ENCODE peak calls at places on chromosomes 13 and 19, in four cellular contexts. R is GM12878, G is K562, V is HepG2. H is an unnamed sample.

GRCh38 chr19:342801-343421 is 1.7 kb downstream of the MIER2 start:
- DNase-seq in R (peak), G (peak), V (no peak), H (peak)

GRCh38 chr19:11659612-11660011 is 62.3 kb downstream of the ZNF627 start:
- DNase-seq in R (no peak), G (peak), V (peak), H (peak)

GRCh38 chr13:25375727-25376358 is 4.1 kb downstream of the ATP8A2 start:
- DNase-seq in R (no peak), G (peak), V (peak), H (peak)

GRCh38 chr19:41409288-41409687 is 11.7 kb downstream of the BCKDHA start:
- DNase-seq in R (no peak), G (peak), V (peak), H (peak)

GRCh38 chr13:44170731-44171130 is 202.9 kb upstream of the SERP2 start:
- DNase-seq in R (no peak), G (no peak), V (no peak), H (no peak)

GRCh38 chr19:21709464-21709863 is 57.9 kb downstream of the ZNF100 start:
- DNase-seq in R (no peak), G (no peak), V (no peak), H (no peak)

GRCh38 chr13:33174491-33174890 is 111.1 kb downstream of the STARD13 start:
- DNase-seq in R (no peak), G (no peak), V (no peak), H (no peak)

GRCh38 chr19:48844472-48844871 is 8.2 kb upstream of the HSD17B14 start:
- DNase-seq in R (no peak), G (peak), V (peak), H (peak)

GRCh38 chr19:18287836-18288772 is 6.7 kb upstream of the JUND start:
- DNase-seq in R (no peak), G (no peak), V (no peak), H (no peak)

GRCh38 chr13:109795021-109795420 is 8.6 kb upstream of the IRS2 start:
- DNase-seq in R (no peak), G (no peak), V (no peak), H (no peak)
- TF ChIP-seq MYC in R (no peak), G (no peak), V (no peak), H (no peak)

GRCh38 chr13:108495686-108496363 is 133.6 kb upstream of the MYO16 start:
- DNase-seq in R (no peak), G (no peak), V (no peak), H (no peak)
- TF ChIP-seq MYC in R (no peak), G (no peak), V (no peak), H (no peak)

DNA sequence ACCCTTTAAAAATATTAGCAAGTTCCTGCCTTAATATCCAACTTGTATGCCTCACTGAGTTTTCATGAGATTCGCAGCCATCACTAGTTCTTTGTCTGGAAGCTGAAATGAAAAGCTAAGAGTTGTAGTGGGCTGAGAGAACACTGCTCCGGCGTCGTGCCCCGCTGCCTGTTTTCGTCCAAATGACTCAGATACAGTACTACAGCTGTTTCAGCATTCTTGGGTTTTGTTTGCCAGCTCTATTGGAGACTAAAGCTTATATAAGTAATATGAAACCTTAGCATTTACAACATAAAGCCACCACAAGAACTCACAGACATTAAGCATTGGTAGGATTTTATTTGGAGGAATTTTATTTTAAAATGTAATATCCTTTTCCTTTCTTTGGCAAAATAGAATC is 299.7 kb downstream of the DLEU7 start:
- DNase-seq in R (no peak), G (no peak), V (no peak), H (no peak)
- TF ChIP-seq MYC in R (no peak), G (no peak), V (no peak), H (no peak)

DNA sequence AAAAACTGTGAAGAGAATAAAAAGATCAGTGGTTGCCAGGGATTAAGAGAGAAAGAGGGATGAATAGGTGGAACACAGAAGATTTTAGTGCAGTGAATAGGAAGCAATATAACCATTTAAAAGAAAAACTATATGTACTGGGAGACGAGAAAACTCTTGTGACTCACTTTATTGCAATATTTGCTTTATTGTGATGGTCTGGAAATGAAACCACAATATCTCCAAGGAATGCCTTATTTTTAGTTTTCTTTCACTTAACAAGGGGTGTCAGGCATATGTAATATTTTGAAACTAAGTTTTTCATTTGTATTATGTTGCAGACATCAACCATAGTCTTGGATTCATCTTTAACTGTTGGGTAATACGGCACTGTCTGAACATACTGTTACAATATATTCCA is 1308.2 kb downstream of the PCDH9 start:
- DNase-seq in R (no peak), G (no peak), V (no peak), H (no peak)
- TF ChIP-seq MYC in R (no peak), G (no peak), V (no peak), H (no peak)

DNA sequence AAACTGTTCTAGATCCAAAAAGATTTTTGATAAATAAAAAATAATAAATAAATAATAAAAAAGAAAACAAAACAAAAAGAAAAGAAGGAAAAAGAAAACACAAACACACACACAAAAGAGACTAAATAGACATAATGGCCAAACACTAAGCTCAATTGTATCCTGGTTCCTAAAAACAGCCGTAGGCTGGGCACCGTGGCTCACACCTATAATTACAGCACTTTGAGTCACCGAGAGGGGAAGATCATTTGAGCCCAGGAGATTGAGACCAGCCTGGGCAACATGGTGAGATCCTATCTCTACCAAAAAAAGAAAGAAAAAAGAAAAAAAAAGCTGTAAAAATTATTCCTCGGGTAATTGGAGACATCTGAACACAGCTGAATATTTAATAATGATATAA is 8.9 kb downstream of the ETHE1 start:
- DNase-seq in R (no peak), G (no peak), V (no peak), H (no peak)
- TF ChIP-seq MYC in R (no peak), G (no peak), V (no peak), H (no peak)

GRCh38 chr13:40318366-40318765 is 348.1 kb downstream of the FOXO1 start:
- DNase-seq in R (no peak), G (no peak), V (no peak), H (no peak)
- TF ChIP-seq MYC in R (no peak), G (no peak), V (no peak), H (no peak)

H was measured in NB4.